ENCODE peak calls at places on chromosome 4, in eight cellular contexts. I, Z, X, Q, W, J, A and P are unnamed samples.

GRCh38 chr4:15116509-15117079 is 114.3 kb downstream of the CPEB2 start:
- DNase-seq in J (no peak), W (no peak), X (no peak), I (no peak), A (no peak), Z (no peak), Q (no peak), P (no peak)

GRCh38 chr4:152525878-152526277 is 10.0 kb downstream of the FBXW7 start:
- DNase-seq in Z (no peak), I (no peak), A (no peak), Q (no peak), W (no peak), J (no peak), X (no peak), P (no peak)

GRCh38 chr4:164997324-164997723 is 19.9 kb upstream of the TRIM61 start:
- DNase-seq in A (peak; percentile 12), J (no peak), W (no peak), X (no peak), Q (no peak), I (no peak), Z (no peak), P (no peak)

GRCh38 chr4:14345356-14345775 is 656.9 kb upstream of the CPEB2 start:
- DNase-seq in A (no peak), Z (no peak), J (no peak), Q (no peak), W (no peak), I (peak; percentile 67), X (no peak), P (no peak)

GRCh38 chr4:113445286-113445685 is 316.3 kb downstream of the CAMK2D start:
- DNase-seq in A (no peak), J (no peak), Z (no peak), Q (no peak), W (no peak), X (no peak), I (peak; percentile 90), P (peak; percentile 87)

GRCh38 chr4:94339779-94340178 is 2.9 kb downstream of the HPGDS start:
- DNase-seq in Q (no peak), A (peak; percentile 2), I (no peak), X (no peak), W (no peak), Z (no peak), J (no peak), P (no peak)

GRCh38 chr4:146943691-146944375 is 1.8 kb downstream of the TTC29 start:
- DNase-seq in Q (no peak), X (no peak), I (peak; percentile 53), A (no peak), J (no peak), Z (no peak), W (no peak), P (no peak)

GRCh38 chr4:39526810-39527295 is 386 bp downstream of the UGDH start:
- DNase-seq in I (no peak), W (no peak), Z (no peak), Q (no peak), A (no peak), X (no peak), J (peak; percentile 37), P (peak; percentile 23)

GRCh38 chr4:2791518-2792395 is 1.1 kb upstream of the SH3BP2 start:
- DNase-seq in J (no peak), X (no peak), A (peak; percentile 55), I (no peak), Q (no peak), W (no peak), Z (peak; percentile 57), P (peak; percentile 18)

GRCh38 chr4:184824776-184825393 is 883 bp downstream of the ACSL1 start:
- DNase-seq in Z (no peak), W (no peak), I (no peak), X (no peak), J (peak; percentile 23), Q (no peak), A (peak; percentile 47), P (peak; percentile 83)

GRCh38 chr4:157045507-157046127 is 30.3 kb upstream of the GLRB start:
- DNase-seq in X (no peak), A (peak; percentile 20), W (peak; percentile 56), Q (no peak), J (peak; percentile 53), Z (no peak), I (peak; percentile 74), P (peak; percentile 25)

GRCh38 chr4:108804648-108805273 is 41.9 kb upstream of the ETNPPL start:
- DNase-seq in A (no peak), X (no peak), W (no peak), Z (no peak), Q (no peak), J (no peak), I (no peak), P (no peak)

GRCh38 chr4:32789026-32789608 is 2068.9 kb downstream of the PCDH7 start:
- DNase-seq in Z (no peak), W (no peak), X (no peak), I (no peak), A (no peak), J (peak; percentile 14), Q (no peak), P (no peak)

GRCh38 chr4:158255727-158256324 is 45.5 kb downstream of the TMEM144 start:
- DNase-seq in A (peak; percentile 36), Q (no peak), J (peak; percentile 63), Z (no peak), I (peak; percentile 62), W (peak; percentile 48), X (no peak), P (no peak)

GRCh38 chr4:72338060-72338459 is 231.0 kb downstream of the ADAMTS3 start:
- DNase-seq in Q (no peak), I (no peak), J (no peak), A (no peak), W (no peak), Z (no peak), X (no peak), P (no peak)

GRCh38 chr4:138049350-138049749 is 192.8 kb downstream of the SLC7A11 start:
- DNase-seq in W (no peak), Q (no peak), J (no peak), Z (no peak), I (no peak), X (no peak), A (no peak), P (no peak)

GRCh38 chr4:75841641-75842520 is 60.4 kb downstream of the PPEF2 start:
- DNase-seq in A (peak; percentile 46), X (no peak), Z (no peak), I (no peak), Q (no peak), W (no peak), J (no peak), P (no peak)

GRCh38 chr4:153169811-153170210 is 34.4 kb upstream of the TRIM2 start:
- DNase-seq in I (no peak), Z (no peak), X (no peak), A (no peak), J (no peak), W (peak; percentile 95), Q (no peak), P (no peak)